ENCODE peak calls at places on chromosomes 3 and 15, in seven cellular contexts. Q is pancreas; O is CD4-positive, alpha-beta T cell; Y is naive B cell; X is stimulated activated naive B cell treated with anti-CD40 and anti-IgM and Interleukin-4, amounts not matched to agents 10 μg/mL and 1 μg/mL and 100 μg/mL, for 72 hours; V is natural killer cell; S is left colon. D is an unnamed sample.

GRCh38 chr15:80582816-80583423 is 112.2 kb upstream of the ABHD17C start:
- ATAC-seq in S (no peak), Y (no peak), Q (no peak), V (no peak), O (no peak), X (no peak), D (no peak)

GRCh38 chr15:26628879-26629529 is 143.9 kb downstream of the GABRB3 start:
- ATAC-seq in V (no peak), O (no peak), S (peak), Q (peak), X (peak), Y (peak), D (no peak)

GRCh38 chr3:64342940-64343691 is 117.8 kb upstream of the PRICKLE2 start:
- ATAC-seq in S (no peak), Q (no peak), O (no peak), X (no peak), V (no peak), Y (no peak), D (no peak)

GRCh38 chr3:43852066-43852465 is 161.3 kb downstream of the ABHD5 start:
- ATAC-seq in Q (no peak), V (no peak), X (no peak), S (no peak), Y (no peak), O (no peak), D (no peak)

GRCh38 chr15:70078578-70079417 is 18.9 kb downstream of the TLE3 start:
- ATAC-seq in Q (peak), O (no peak), X (no peak), S (peak), V (no peak), Y (no peak), D (no peak)

GRCh38 chr3:129001101-129001816 is at the start of gene EFCC1:
- ATAC-seq in Y (peak), X (peak), S (peak), Q (peak), V (peak), O (no peak), D (no peak)

GRCh38 chr3:4664412-4664811 is 171.3 kb downstream of the ITPR1 start:
- ATAC-seq in S (no peak), Y (no peak), X (no peak), O (no peak), V (no peak), Q (no peak), D (no peak)

GRCh38 chr3:159765025-159765859 is 223.4 kb upstream of the IL12A start:
- ATAC-seq in O (no peak), Y (peak), X (peak), S (peak), Q (peak), V (peak), D (peak)

GRCh38 chr3:159234306-159234705 is 432.5 kb downstream of the MFSD1 start:
- ATAC-seq in Y (no peak), X (no peak), S (no peak), V (no peak), O (no peak), Q (no peak), D (no peak)

GRCh38 chr15:59791646-59792208 is 102.6 kb upstream of the BNIP2 start:
- ATAC-seq in Y (no peak), Q (no peak), O (peak), V (no peak), X (no peak), S (no peak), D (no peak)

GRCh38 chr15:49675051-49675450 is 54.2 kb downstream of the DTWD1 start:
- ATAC-seq in Y (no peak), Q (no peak), X (no peak), O (no peak), S (peak), V (no peak), D (no peak)

GRCh38 chr3:194201953-194202666 is 66.2 kb downstream of the HES1 start:
- ATAC-seq in V (no peak), Y (no peak), O (no peak), S (no peak), Q (no peak), X (no peak), D (no peak)

D was measured in stimulated activated memory B cell treated with anti-CD40 and anti-IgM and Interleukin-4, amounts not matched to agents 10 μg/mL and 1 μg/mL and 100 μg/mL, for 72 hours.